ENCODE peak calls at places on chromosomes 16 and 17, in five cellular contexts. P is PC-9, N is OCI-LY7, C is hepatocyte, S is SK-N-SH. Q is an unnamed sample.

GRCh38 chr16:16048904-16049582 is 99.6 kb downstream of the ABCC1 start:
- DNase-seq in P (no peak), N (no peak), C (no peak), S (no peak), Q (no peak)

GRCh38 chr17:10618202-10618635 is 38.9 kb downstream of the MYH3 start:
- DNase-seq in P (peak; percentile 60), N (peak; percentile 80), C (peak; percentile 84), S (peak; percentile 75), Q (peak; percentile 84)

GRCh38 chr16:67190448-67191399 is 788 bp upstream of the EXOC3L1 start:
- DNase-seq in P (no peak), N (no peak), C (no peak), S (no peak), Q (no peak)

GRCh38 chr17:7855643-7856080 is 796 bp downstream of the TMEM88 start:
- DNase-seq in P (no peak), N (no peak), C (no peak), S (no peak), Q (no peak)

GRCh38 chr17:69729937-69730336 is 315.4 kb downstream of the MAP2K6 start:
- DNase-seq in P (no peak), N (no peak), C (no peak), S (no peak), Q (peak; percentile 54)

GRCh38 chr16:9311303-9311954 is 220.0 kb downstream of the HAPSTR1 start:
- DNase-seq in P (no peak), N (no peak), C (peak; percentile 29), S (no peak), Q (peak; percentile 10)

GRCh38 chr17:1108560-1108809 is 71.3 kb downstream of the ABR start:
- DNase-seq in P (peak; percentile 36), N (no peak), C (peak; percentile 60), S (no peak), Q (no peak)

GRCh38 chr17:18248811-18249210 is 9.7 kb downstream of the FLII start:
- DNase-seq in P (no peak), N (no peak), C (no peak), S (no peak), Q (no peak)

GRCh38 chr17:74907012-74907411 is 13.6 kb upstream of the FADS6 start:
- DNase-seq in P (no peak), N (no peak), C (no peak), S (no peak), Q (no peak)

DNA sequence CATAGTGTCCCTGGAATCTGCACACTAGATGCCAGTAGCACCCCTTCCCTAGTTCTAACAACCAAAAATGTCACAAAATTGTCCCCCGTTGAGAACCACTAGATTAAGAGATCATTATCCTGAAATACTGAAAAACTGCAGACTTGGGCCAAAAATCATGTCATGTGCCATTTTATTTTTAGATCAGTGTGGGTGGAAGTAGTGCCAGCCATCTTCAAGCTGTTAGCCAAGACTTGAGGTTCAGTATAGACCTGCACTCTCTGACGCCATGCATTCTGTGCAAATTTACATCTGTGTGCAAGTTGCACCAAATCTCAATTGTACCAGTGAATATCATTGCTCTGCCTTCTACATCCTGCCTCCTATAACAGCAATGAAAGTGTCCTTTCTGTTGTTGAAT is 31.5 kb upstream of the NOL11 start:
- DNase-seq in P (no peak), N (no peak), C (no peak), S (no peak), Q (peak; percentile 8)
- H3K9me2 ChIP-seq in P (no peaks in the 10 kb centered on the region), N (no peaks in the 10 kb centered on the region), C (no peaks in the 10 kb centered on the region), S (no peaks in the 10 kb centered on the region), Q (no peaks in the 10 kb centered on the region)

GRCh38 chr17:56297142-56297541 is 143.9 kb downstream of the ANKFN1 start:
- DNase-seq in P (no peak), N (no peak), C (no peak), S (no peak), Q (peak; percentile 77)
- H3K4me2 ChIP-seq in P (no peak overlapping the region), N (no peak overlapping the region), C (peak overlapping the region; percentile 48), S (peak overlapping the region; percentile 56), Q (peak overlapping the region; percentile 57)

DNA sequence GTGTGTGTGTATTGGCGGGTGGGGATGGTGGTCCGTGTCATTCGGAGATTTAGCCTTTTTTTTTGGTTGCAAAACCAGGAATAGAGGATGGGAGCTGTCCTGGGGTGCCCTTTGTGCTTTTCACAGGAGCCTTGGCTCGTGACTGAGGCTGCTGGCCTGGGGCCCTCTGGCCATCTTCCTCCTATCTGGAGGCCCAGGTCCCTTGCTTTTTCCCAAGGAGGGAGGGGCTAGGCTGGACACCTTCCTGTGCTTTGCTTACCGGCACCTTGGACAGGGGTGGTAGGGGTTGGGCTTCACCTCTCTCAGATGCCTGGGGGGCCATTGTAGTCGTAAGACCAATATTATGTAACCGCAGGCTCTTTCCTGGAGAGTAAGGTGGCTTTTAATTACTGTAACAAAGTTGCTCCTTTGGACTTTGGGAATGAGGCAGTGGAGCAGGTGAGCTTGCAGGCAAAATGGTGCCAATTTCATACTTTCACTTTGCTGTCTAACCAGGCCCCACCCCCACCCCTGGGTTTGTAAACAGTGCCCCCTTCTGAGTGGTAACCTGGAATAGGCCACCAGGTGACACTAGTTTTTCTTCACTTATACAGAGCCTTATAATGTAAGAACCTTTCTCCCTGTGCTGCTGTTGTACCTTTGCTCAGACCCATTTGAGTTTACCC is 1.2 kb downstream of the DYNLL2 start:
- DNase-seq in P (peak; percentile 53), N (peak; percentile 72), C (peak; percentile 75), S (peak; percentile 67), Q (peak; percentile 57)
- H3K27ac ChIP-seq in P (no peak overlapping the region), N (peak overlapping the region; percentile 50), C (peak overlapping the region; percentile 96), S (peak overlapping the region; percentile 48), Q (peak overlapping the region; percentile 59)

DNA sequence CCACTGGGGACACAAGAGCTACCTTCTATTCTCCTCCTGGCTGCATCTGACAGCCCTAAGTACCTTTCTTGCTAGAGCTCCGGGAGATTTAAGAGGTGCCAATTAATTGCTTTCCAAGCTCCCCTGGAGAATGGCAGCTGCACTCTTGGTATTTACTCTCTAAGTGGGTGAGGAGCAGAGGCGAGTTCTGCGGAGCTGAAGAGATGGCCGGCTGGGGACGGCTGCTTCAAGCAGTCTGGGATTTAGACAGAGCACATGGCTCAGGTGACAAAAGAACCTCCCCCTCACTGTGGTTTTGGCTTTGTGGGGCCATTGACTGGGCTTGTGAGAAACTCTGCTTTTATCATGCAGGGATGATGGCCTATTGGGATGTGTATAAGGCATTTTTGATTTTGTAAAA is 239.3 kb upstream of the EEF2KMT start:
- DNase-seq in P (no peak), N (no peak), C (no peak), S (no peak), Q (no peak)
- H3K9me2 ChIP-seq in P (no peaks in the 10 kb centered on the region), N (no peaks in the 10 kb centered on the region), C (no peaks in the 10 kb centered on the region), S (no peaks in the 10 kb centered on the region), Q (no peaks in the 10 kb centered on the region)

DNA sequence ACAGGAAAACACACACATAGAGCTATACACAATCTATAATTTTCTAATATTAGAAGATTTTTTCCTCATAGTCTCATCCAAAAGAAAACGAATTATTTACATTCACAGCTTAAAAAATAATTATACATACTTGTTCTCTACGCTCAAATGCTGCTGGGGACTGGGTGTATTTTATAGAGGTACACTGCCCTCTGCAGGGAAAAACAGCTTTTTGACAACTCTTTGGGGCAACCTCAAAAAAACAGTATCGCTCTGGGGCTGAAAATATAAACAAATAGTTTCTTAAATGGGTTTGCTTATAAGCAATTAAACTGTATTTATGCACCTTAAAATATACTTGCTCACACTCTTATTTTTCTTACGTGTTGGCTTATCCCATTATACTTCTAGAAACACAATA is 261.8 kb upstream of the PSMD7 start:
- DNase-seq in P (no peak), N (peak; percentile 5), C (peak; percentile 50), S (peak; percentile 57), Q (peak; percentile 51)
- H3K4me2 ChIP-seq in P (no peak overlapping the region), N (no peak overlapping the region), C (peak overlapping the region; percentile 27), S (no peak overlapping the region), Q (no peak overlapping the region)

GRCh38 chr17:29713626-29714025 is 90.9 kb upstream of the CORO6 start:
- DNase-seq in P (no peak), N (no peak), C (no peak), S (no peak), Q (no peak)
- H3K27ac ChIP-seq in P (no peak overlapping the region), N (peak overlapping the region; percentile 13), C (no peak overlapping the region), S (no peak overlapping the region), Q (no peak overlapping the region)

GRCh38 chr17:79216826-79217225 is 142.2 kb downstream of the ENGASE start:
- DNase-seq in P (no peak), N (no peak), C (no peak), S (no peak), Q (no peak)

GRCh38 chr17:79216391-79216790 is 141.8 kb downstream of the ENGASE start:
- DNase-seq in P (no peak), N (no peak), C (no peak), S (no peak), Q (no peak)

GRCh38 chr17:79218825-79219200 is 144.2 kb downstream of the ENGASE start:
- DNase-seq in P (no peak), N (no peak), C (no peak), S (peak; percentile 45), Q (no peak)

GRCh38 chr17:79218175-79218824 is 143.7 kb downstream of the ENGASE start:
- DNase-seq in P (no peak), N (no peak), C (no peak), S (no peak), Q (no peak)

GRCh38 chr17:79217473-79218135 is 143.0 kb downstream of the ENGASE start:
- DNase-seq in P (no peak), N (no peak), C (no peak), S (no peak), Q (no peak)
- H3K9me2 ChIP-seq in P (no peaks in the 10 kb centered on the region), N (no peaks in the 10 kb centered on the region), C (no peaks in the 10 kb centered on the region), S (no peaks in the 10 kb centered on the region), Q (no peaks in the 10 kb centered on the region)

Q was measured in GM23248.